ENCODE peak calls at places on chromosomes 7 and 10, in nine cellular contexts. G is Panc1, X is GM12878, K is transverse colon, J is endothelial cell of umbilical vein, R is sigmoid colon, M is stomach, P is HCT116, E is HL-60. Q is an unnamed sample.

GRCh38 chr7:93861325-93861949 is 29.1 kb downstream of the TFPI2 start:
- DNase-seq in K (no peak), M (no peak), J (no peak), P (no peak), R (no peak), G (no peak), X (no peak), E (no peak), Q (no peak)

GRCh38 chr10:44973323-44974081 is 5.1 kb downstream of the DEPP1 start:
- DNase-seq in M (no peak), J (peak; percentile 59), K (no peak), X (no peak), R (peak; percentile 66), P (no peak), E (no peak), G (no peak), Q (no peak)

GRCh38 chr7:159198016-159198724 is 53.5 kb upstream of the VIPR2 start:
- DNase-seq in X (no peak), J (no peak), E (no peak), G (no peak), M (no peak), K (no peak), P (no peak), R (no peak), Q (no peak)

GRCh38 chr7:26538683-26539082 is 247.0 kb downstream of the SNX10 start:
- DNase-seq in J (no peak), X (no peak), E (no peak), P (no peak), M (no peak), R (no peak), K (no peak), G (no peak), Q (no peak)

GRCh38 chr7:82677493-82677892 is 233.9 kb upstream of the CACNA2D1 start:
- DNase-seq in K (peak; percentile 11), J (no peak), E (no peak), M (no peak), X (no peak), R (no peak), G (no peak), P (no peak), Q (no peak)

GRCh38 chr7:107505997-107506682 is 36.3 kb downstream of the GPR22 start:
- DNase-seq in X (no peak), P (no peak), R (no peak), K (peak; percentile 71), E (no peak), G (no peak), J (no peak), M (peak; percentile 68), Q (no peak)

GRCh38 chr7:29265208-29265923 is 70.8 kb downstream of the CHN2 start:
- DNase-seq in G (no peak), P (no peak), M (no peak), E (no peak), J (peak; percentile 94), K (no peak), R (no peak), X (no peak), Q (no peak)

GRCh38 chr10:7512487-7512886 is 101.7 kb upstream of the SFMBT2 start:
- DNase-seq in P (no peak), M (no peak), J (no peak), K (no peak), R (no peak), E (no peak), G (no peak), X (no peak), Q (no peak)

GRCh38 chr7:108301387-108301786 is 154.8 kb downstream of the NRCAM start:
- DNase-seq in M (no peak), K (no peak), E (no peak), P (no peak), R (no peak), J (no peak), X (no peak), G (no peak), Q (no peak)

GRCh38 chr7:2759736-2760097 is 71.7 kb downstream of the AMZ1 start:
- DNase-seq in G (no peak), J (no peak), E (no peak), K (no peak), P (no peak), X (no peak), M (peak; percentile 49), R (no peak), Q (no peak)

GRCh38 chr7:130891254-130892094 is 157.5 kb upstream of the KLF14 start:
- DNase-seq in X (no peak), G (no peak), E (no peak), P (peak; percentile 88), K (no peak), M (peak; percentile 60), R (peak; percentile 83), J (peak; percentile 91), Q (no peak)

GRCh38 chr7:80837345-80837744 is 81.5 kb downstream of the SEMA3C start:
- DNase-seq in M (no peak), G (no peak), R (no peak), P (no peak), E (no peak), X (no peak), K (no peak), J (no peak), Q (no peak)

GRCh38 chr7:116571037-116571436 is 46.2 kb downstream of the CAV1 start:
- DNase-seq in G (no peak), R (no peak), J (peak; percentile 92), K (no peak), P (no peak), E (no peak), M (no peak), X (no peak), Q (no peak)

GRCh38 chr7:116572036-116572435 is 47.2 kb downstream of the CAV1 start:
- DNase-seq in P (no peak), J (no peak), K (no peak), R (no peak), G (no peak), E (no peak), M (no peak), X (no peak), Q (no peak)

GRCh38 chr7:116570306-116570705 is 45.5 kb downstream of the CAV1 start:
- DNase-seq in E (no peak), P (no peak), K (no peak), X (no peak), G (no peak), R (no peak), J (no peak), M (no peak), Q (no peak)

GRCh38 chr7:116571552-116571951 is 46.7 kb downstream of the CAV1 start:
- DNase-seq in P (no peak), K (no peak), G (no peak), E (no peak), R (no peak), J (no peak), M (no peak), X (no peak), Q (no peak)

GRCh38 chr7:116569737-116570136 is 44.9 kb downstream of the CAV1 start:
- DNase-seq in R (no peak), E (no peak), J (no peak), G (no peak), X (no peak), P (no peak), K (no peak), M (no peak), Q (no peak)
- TF ChIP-seq POLR2AphosphoS5 in R (no peak), E (no peak), J (no peak), G (no peak), X (no peak), P (no peak), K (no peak), M (no peak), Q (no peak)

DNA sequence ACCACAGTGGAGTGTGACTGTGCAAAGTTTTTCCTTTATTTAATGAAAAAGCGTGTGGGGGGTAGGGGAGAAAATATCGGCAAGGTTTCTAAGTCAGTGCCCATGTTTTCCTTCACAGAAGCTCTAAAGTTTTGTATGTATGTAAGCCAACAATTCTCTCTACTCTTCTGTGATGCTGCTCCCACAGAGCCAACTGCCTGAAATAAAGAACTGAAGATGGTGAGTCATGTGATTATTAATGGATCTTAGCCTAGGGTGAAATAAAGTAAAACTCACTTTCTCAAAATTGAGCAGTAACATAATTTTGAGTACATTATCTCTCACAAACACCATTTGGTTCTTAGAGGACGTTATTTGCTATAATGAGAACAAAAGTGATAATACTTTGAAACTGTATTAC is 143.7 kb downstream of the ELMO1 start:
- DNase-seq in X (no peak), M (no peak), E (no peak), K (no peak), R (no peak), J (no peak), P (no peak), G (no peak), Q (no peak)
- TF ChIP-seq POLR2AphosphoS5 in X (no peak), M (no peak), E (no peak), K (no peak), R (no peak), J (no peak), P (no peak), G (no peak), Q (no peak)

DNA sequence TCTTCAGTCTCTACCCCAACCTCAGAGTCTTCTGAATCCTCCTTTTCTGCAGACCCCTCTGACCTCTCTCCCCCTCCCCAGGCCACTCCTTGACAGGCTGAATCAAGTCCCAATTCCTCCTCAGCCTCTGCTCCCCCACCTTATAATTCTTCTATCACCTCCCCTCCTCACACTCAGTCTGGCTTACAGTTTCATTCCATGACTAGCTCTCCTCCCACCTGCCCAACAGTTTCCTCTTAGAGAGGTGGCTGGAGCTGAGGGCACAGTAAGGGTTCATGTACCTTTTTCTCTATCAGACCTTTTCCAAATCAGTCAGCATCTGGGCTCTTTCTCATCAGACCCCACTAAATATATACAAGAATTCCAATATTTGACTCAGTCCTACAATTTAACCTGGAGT is 14.6 kb upstream of the LRRC61 start:
- DNase-seq in G (no peak), M (no peak), E (no peak), P (no peak), X (no peak), K (no peak), R (no peak), J (no peak), Q (no peak)
- TF ChIP-seq POLR2AphosphoS5 in G (no peak), M (no peak), E (no peak), P (no peak), X (no peak), K (no peak), R (no peak), J (no peak), Q (no peak)

GRCh38 chr10:110355181-110355831 is 50.6 kb upstream of the SMNDC1 start:
- DNase-seq in R (peak; percentile 20), K (peak; percentile 33), P (no peak), J (no peak), E (no peak), M (no peak), G (no peak), X (peak; percentile 58), Q (no peak)

GRCh38 chr10:110355922-110356627 is 51.4 kb upstream of the SMNDC1 start:
- DNase-seq in K (peak; percentile 34), X (no peak), G (no peak), R (no peak), M (no peak), E (no peak), P (no peak), J (no peak), Q (no peak)

GRCh38 chr10:110352930-110353243 is 48.2 kb upstream of the SMNDC1 start:
- DNase-seq in X (no peak), E (no peak), R (no peak), M (no peak), J (no peak), K (no peak), P (no peak), G (no peak), Q (no peak)

GRCh38 chr10:110353244-110354119 is 48.8 kb upstream of the SMNDC1 start:
- DNase-seq in J (peak; percentile 66), X (no peak), P (peak; percentile 73), E (no peak), R (no peak), M (no peak), K (peak; percentile 28), G (peak; percentile 95), Q (no peak)

GRCh38 chr10:110354322-110354766 is 49.6 kb upstream of the SMNDC1 start:
- DNase-seq in X (peak; percentile 58), P (peak; percentile 85), R (peak; percentile 81), E (peak; percentile 33), J (peak; percentile 86), K (peak; percentile 91), M (peak; percentile 86), G (peak; percentile 82), Q (no peak)
- TF ChIP-seq POLR2AphosphoS5 in X (no peak), P (no peak), R (no peak), E (no peak), J (no peak), K (no peak), M (no peak), G (no peak), Q (no peak)